ENCODE peak calls at places on chromosomes 7 and 10, in seven cellular contexts. Y, Q, E, T, S, O and X are unnamed samples.

GRCh38 chr10:61355211-61355610 is 98.0 kb downstream of the TMEM26 start:
- DNase-seq in T (no peak), O (no peak), Y (no peak), S (no peak), Q (no peak), E (no peak), X (no peak)

GRCh38 chr7:44463169-44463808 is 27.2 kb downstream of the NUDCD3 start:
- DNase-seq in O (peak; percentile 18), Q (no peak), E (no peak), T (no peak), Y (no peak), S (no peak), X (peak; percentile 37)

GRCh38 chr7:29038463-29038862 is 80.3 kb upstream of the TRIL start:
- DNase-seq in T (no peak), E (no peak), O (peak; percentile 6), Q (no peak), S (no peak), Y (no peak), X (no peak)

GRCh38 chr7:43843276-43843675 is 26.0 kb downstream of the MRPS24 start:
- DNase-seq in S (no peak), Q (no peak), O (no peak), E (no peak), T (no peak), Y (no peak), X (no peak)

GRCh38 chr10:133258066-133258817 is 18.4 kb downstream of the ADAM8 start:
- DNase-seq in Y (no peak), S (peak; percentile 67), E (no peak), O (no peak), Q (no peak), T (no peak), X (no peak)

GRCh38 chr10:114486938-114487814 is 82.9 kb upstream of the AFAP1L2 start:
- DNase-seq in E (no peak), O (peak; percentile 21), S (no peak), Q (no peak), Y (no peak), T (no peak), X (no peak)

GRCh38 chr10:75773139-75773801 is 341.8 kb downstream of the LRMDA start:
- DNase-seq in Y (no peak), S (no peak), E (no peak), Q (no peak), O (peak; percentile 20), T (no peak), X (no peak)

GRCh38 chr10:102405632-102406031 is 10.1 kb downstream of the NFKB2 start:
- DNase-seq in Q (no peak), Y (no peak), T (no peak), S (no peak), E (no peak), O (no peak), X (no peak)

GRCh38 chr10:102994551-102995295 is 76.6 kb downstream of the CNNM2 start:
- DNase-seq in E (peak; percentile 26), O (no peak), Y (no peak), S (no peak), Q (no peak), T (no peak), X (no peak)